ENCODE peak calls at places on chromosomes 6 and 20, in ten cellular contexts. F is upper lobe of right lung; M is ELR; N is A172; P is T-cell; O is NCI-H2227 treated with DMSO at 0.1 percent for 48 hours; C is T1000; L is activated CD8-positive, alpha-beta memory T cell treated with anti-CD3 and anti-CD28 coated beads for 48 hours; U is lung microvascular endothelial cell; Y is GM13976. Z is an unnamed sample.

GRCh38 chr20:12047838-12048432 is 130.2 kb downstream of the BTBD3 start:
- DNase-seq in L (no peak), P (no peak), Y (no peak), C (no peak), U (peak), F (no peak), M (peak), O (no peak), N (no peak), Z (no peak)

GRCh38 chr6:143336446-143337152 is 113.9 kb downstream of the ADAT2 start:
- DNase-seq in F (no peak), Y (no peak), L (no peak), C (no peak), P (no peak), U (no peak), N (peak), O (no peak), M (peak), Z (no peak)

GRCh38 chr6:129140571-129140970 is 257.6 kb downstream of the LAMA2 start:
- DNase-seq in M (no peak), P (no peak), N (no peak), L (no peak), Y (no peak), F (no peak), C (no peak), O (no peak), U (no peak), Z (no peak)

GRCh38 chr6:91045152-91045551 is 458.3 kb upstream of the MAP3K7 start:
- DNase-seq in P (no peak), N (no peak), Y (no peak), O (peak), F (no peak), M (no peak), U (no peak), L (no peak), C (no peak), Z (peak)

GRCh38 chr6:155261146-155261900 is 2.5 kb upstream of the CLDN20 start:
- DNase-seq in P (no peak), N (no peak), L (no peak), Y (no peak), M (no peak), C (no peak), O (no peak), F (no peak), U (no peak), Z (no peak)

GRCh38 chr6:128478230-128479047 is 42.0 kb downstream of the PTPRK start:
- DNase-seq in M (no peak), P (no peak), U (peak), F (no peak), Y (no peak), L (no peak), N (no peak), O (no peak), C (no peak), Z (no peak)

GRCh38 chr6:166394036-166394892 is 11.5 kb upstream of the MPC1 start:
- DNase-seq in C (no peak), U (no peak), P (no peak), F (no peak), N (no peak), Y (no peak), O (no peak), L (no peak), M (no peak), Z (no peak)

GRCh38 chr6:88519227-88520019 is 353.3 kb upstream of the CNR1 start:
- DNase-seq in C (no peak), M (no peak), P (no peak), F (no peak), N (no peak), U (no peak), Y (no peak), L (no peak), O (no peak), Z (no peak)

GRCh38 chr6:24078200-24078599 is 47.8 kb upstream of the NRSN1 start:
- DNase-seq in M (no peak), L (no peak), P (no peak), N (peak), O (no peak), Y (no peak), U (no peak), C (no peak), F (no peak), Z (no peak)

GRCh38 chr20:25390538-25391528 is at the start of gene ABHD12:
- DNase-seq in N (peak), F (peak), P (peak), U (peak), L (peak), C (peak), M (peak), O (peak), Y (peak), Z (peak)

GRCh38 chr6:121770943-121771342 is 335.5 kb downstream of the GJA1 start:
- DNase-seq in L (no peak), Y (no peak), O (peak), F (no peak), C (no peak), N (no peak), M (peak), P (no peak), U (peak), Z (no peak)